ENCODE peak calls at places on chromosomes 6 and 20, in eight cellular contexts. Y is foreskin keratinocyte, F is ascending aorta, J is right cardiac atrium, B is cardiac muscle cell, X is OCI-LY7, V is left ventricle myocardium inferior, Q is pancreas. L is an unnamed sample.

GRCh38 chr6:168130683-168131371 is 51.8 kb upstream of the FRMD1 start:
- DNase-seq in Y (no peak), F (no peak), J (no peak), B (no peak), X (no peak), V (no peak), Q (no peak), L (peak; percentile 46)

GRCh38 chr6:122553697-122554096 is 56.5 kb upstream of the PKIB start:
- DNase-seq in Y (no peak), F (no peak), J (no peak), B (peak; percentile 4), X (no peak), V (no peak), Q (no peak), L (no peak)

GRCh38 chr20:48944663-48945297 is 23.3 kb downstream of the ARFGEF2 start:
- DNase-seq in Y (no peak), F (no peak), J (no peak), B (no peak), X (no peak), V (no peak), Q (no peak), L (no peak)

GRCh38 chr20:3786665-3787639 is at the start of gene CENPB:
- DNase-seq in Y (no peak), F (peak; percentile 93), J (peak; percentile 89), B (peak; percentile 93), X (peak; percentile 90), V (peak; percentile 92), Q (peak; percentile 92), L (peak; percentile 96)

GRCh38 chr6:157099912-157100593 is 223.3 kb downstream of the TMEM242 start:
- DNase-seq in Y (no peak), F (no peak), J (no peak), B (no peak), X (no peak), V (no peak), Q (no peak), L (no peak)

GRCh38 chr20:61829526-61829925 is 236.2 kb downstream of the TAF4 start:
- DNase-seq in Y (no peak), F (no peak), J (no peak), B (no peak), X (no peak), V (no peak), Q (no peak), L (peak; percentile 45)

GRCh38 chr6:8181162-8181909 is 79.0 kb upstream of the EEF1E1 start:
- DNase-seq in Y (no peak), F (no peak), J (no peak), B (no peak), X (no peak), V (no peak), Q (no peak), L (no peak)

GRCh38 chr20:17614176-17614811 is 44.4 kb downstream of the DSTN start:
- DNase-seq in Y (no peak), F (peak; percentile 84), J (peak; percentile 89), B (peak; percentile 27), X (no peak), V (peak; percentile 87), Q (peak; percentile 74), L (peak; percentile 94)

GRCh38 chr6:134495203-134495892 is 177.4 kb upstream of the SGK1 start:
- DNase-seq in Y (no peak), F (no peak), J (no peak), B (no peak), X (no peak), V (no peak), Q (no peak), L (no peak)

GRCh38 chr6:51855310-51856082 is 231.9 kb downstream of the PKHD1 start:
- DNase-seq in Y (no peak), F (no peak), J (no peak), B (peak; percentile 85), X (peak; percentile 79), V (no peak), Q (peak; percentile 27), L (no peak)

GRCh38 chr6:42845327-42845694 is 34.1 kb upstream of the RPL7L1 start:
- DNase-seq in Y (no peak), F (no peak), J (no peak), B (no peak), X (no peak), V (no peak), Q (no peak), L (no peak)

GRCh38 chr6:167898673-167899311 is 72.1 kb downstream of the AFDN start:
- DNase-seq in Y (no peak), F (no peak), J (no peak), B (peak; percentile 43), X (peak; percentile 41), V (no peak), Q (no peak), L (no peak)

GRCh38 chr6:102022803-102023202 is 629.3 kb downstream of the GRIK2 start:
- DNase-seq in Y (no peak), F (no peak), J (no peak), B (no peak), X (no peak), V (no peak), Q (no peak), L (no peak)

GRCh38 chr6:111985202-111985731 is 68.6 kb upstream of the CCN6 start:
- DNase-seq in Y (peak; percentile 98), F (no peak), J (no peak), B (no peak), X (no peak), V (no peak), Q (peak; percentile 23), L (no peak)

GRCh38 chr6:13484827-13485226 is 2.6 kb downstream of the GFOD1 start:
- DNase-seq in Y (no peak), F (no peak), J (no peak), B (no peak), X (no peak), V (no peak), Q (no peak), L (no peak)
- H3K4me1 ChIP-seq in Y (peaks cover 28% of the 10 kb centered on the region), F (peaks cover 4% of the 10 kb centered on the region), J (peaks cover 17% of the 10 kb centered on the region), B (peaks cover 15% of the 10 kb centered on the region), X (peaks cover 48% of the 10 kb centered on the region), V (peaks cover 85% of the 10 kb centered on the region), Q (no peaks in the 10 kb centered on the region), L (no peaks in the 10 kb centered on the region)

DNA sequence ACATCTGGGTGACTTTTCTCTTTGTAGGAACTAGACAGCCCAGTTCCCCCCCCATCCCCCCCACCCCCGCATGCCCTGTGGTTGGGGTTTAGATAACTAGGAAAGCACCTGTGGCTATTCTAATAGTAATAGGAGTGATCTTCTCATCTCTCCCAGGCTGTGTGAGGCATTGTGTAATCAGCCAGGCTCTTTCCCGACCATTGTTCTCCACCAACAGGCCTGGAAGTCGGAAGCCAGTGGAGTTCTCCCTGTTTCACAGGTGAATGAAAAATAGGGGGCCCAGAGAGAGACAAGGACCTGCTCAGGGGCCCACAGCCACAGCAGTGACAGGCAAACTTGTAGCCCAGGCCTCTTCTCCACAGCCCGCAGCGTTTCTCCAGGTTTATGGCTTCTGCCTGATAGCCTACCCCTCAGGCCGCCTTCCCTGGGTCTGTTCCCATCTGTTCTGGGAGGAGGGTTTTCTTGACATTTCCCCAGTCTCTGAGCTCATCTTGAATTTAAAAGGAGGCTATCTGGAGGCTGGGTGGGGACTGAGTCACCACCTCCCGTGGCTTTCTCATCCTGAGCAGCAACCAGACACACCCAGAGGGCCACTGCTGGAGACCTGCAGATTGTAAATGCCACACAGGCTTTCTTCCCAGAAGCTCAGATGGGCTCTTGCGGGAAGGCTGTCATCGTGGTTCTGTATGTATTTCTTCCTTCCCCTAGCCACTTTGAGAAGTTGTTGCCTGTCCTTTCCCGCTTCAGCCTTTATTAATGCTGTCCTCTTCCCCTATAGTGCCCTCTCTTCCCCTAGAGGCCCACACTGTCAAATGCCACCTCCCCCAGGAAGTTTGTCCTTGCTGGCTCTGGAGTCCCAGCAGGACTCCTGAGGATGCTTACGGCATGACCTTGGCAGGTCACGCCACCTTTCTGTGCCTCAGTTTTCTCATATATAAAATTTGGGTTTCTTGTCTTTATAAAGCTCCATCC is 75.9 kb upstream of the MYL9 start:
- DNase-seq in Y (peak; percentile 44), F (peak; percentile 80), J (peak; percentile 75), B (no peak), X (no peak), V (peak; percentile 43), Q (peak; percentile 42), L (no peak)
- H3K4me1 ChIP-seq in Y (peaks cover 26% of the 10 kb centered on the region), F (peaks cover 76% of the 10 kb centered on the region), J (peaks cover 47% of the 10 kb centered on the region), B (peaks cover 19% of the 10 kb centered on the region), X (peaks cover 82% of the 10 kb centered on the region), V (peaks cover 93% of the 10 kb centered on the region), Q (peaks cover 62% of the 10 kb centered on the region), L (peaks cover 56% of the 10 kb centered on the region)

GRCh38 chr6:11381801-11382513 is 149.5 kb upstream of the NEDD9 start:
- DNase-seq in Y (no peak), F (no peak), J (no peak), B (no peak), X (peak; percentile 83), V (no peak), Q (no peak), L (peak; percentile 68)
- H3K4me1 ChIP-seq in Y (no peaks in the 10 kb centered on the region), F (peaks cover 3% of the 10 kb centered on the region), J (no peaks in the 10 kb centered on the region), B (no peaks in the 10 kb centered on the region), X (peaks cover 43% of the 10 kb centered on the region), V (peaks cover 15% of the 10 kb centered on the region), Q (no peaks in the 10 kb centered on the region), L (no peaks in the 10 kb centered on the region)

DNA sequence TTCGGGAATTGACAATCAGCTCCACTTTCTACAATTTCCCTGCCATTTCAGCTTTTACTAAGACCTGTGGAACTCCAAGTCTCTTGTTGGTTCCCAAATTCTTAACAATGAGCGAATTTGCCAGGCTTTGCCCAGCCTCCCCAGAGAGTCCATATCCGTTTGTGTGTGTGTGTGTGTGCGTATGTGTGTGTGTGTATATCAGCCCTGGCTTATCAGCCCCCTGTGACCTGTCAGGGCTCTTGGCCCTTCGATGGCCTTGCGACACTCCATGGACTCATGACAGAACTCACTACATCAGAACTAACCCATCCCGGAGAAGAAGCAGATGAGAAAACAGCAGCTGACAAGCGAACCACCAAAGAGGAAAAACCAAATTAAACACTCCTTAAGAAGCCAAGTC is 523.8 kb downstream of the CD83 start:
- DNase-seq in Y (no peak), F (no peak), J (peak; percentile 36), B (no peak), X (no peak), V (peak; percentile 28), Q (no peak), L (no peak)
- H3K4me1 ChIP-seq in Y (peaks cover 12% of the 10 kb centered on the region), F (peaks cover 4% of the 10 kb centered on the region), J (peaks cover 7% of the 10 kb centered on the region), B (peaks cover 38% of the 10 kb centered on the region), X (peaks cover 31% of the 10 kb centered on the region), V (peaks cover 43% of the 10 kb centered on the region), Q (no peaks in the 10 kb centered on the region), L (peaks cover 2% of the 10 kb centered on the region)

DNA sequence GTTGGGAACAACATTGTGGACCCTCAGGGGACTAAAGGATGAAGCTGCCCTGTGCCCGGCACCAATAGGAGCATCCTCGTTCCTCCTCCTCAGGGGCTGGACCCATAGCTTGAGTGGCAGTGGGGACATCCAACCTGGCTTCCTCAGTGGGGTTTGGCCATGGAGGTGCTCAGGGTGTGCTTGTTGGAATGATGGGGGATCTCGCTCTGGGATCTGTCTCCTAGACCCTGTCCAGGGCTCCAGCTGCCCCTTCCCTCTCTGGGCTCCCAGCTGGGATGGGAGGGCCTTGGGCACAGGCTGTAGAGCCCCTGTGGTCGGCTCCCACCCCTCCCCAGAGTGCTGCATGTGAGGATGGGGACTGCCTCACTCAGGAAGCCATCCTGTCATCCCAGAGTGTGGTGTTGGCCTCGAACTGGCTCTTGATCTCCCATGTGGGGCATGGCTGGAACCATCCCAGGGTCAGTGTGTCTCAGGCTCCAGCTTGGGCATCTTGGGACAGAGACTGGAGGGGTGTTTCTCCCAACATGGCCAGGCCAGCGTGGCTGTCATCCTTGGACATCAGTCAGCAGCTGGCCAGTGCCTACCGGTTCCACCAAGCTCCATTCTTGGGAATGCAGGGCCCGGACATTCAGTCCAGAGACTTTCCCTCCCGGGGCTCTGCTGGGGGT is 9.5 kb upstream of the MYT1 start:
- DNase-seq in Y (no peak), F (no peak), J (no peak), B (no peak), X (no peak), V (no peak), Q (no peak), L (peak; percentile 32)
- H3K4me1 ChIP-seq in Y (peaks cover 5% of the 10 kb centered on the region), F (no peaks in the 10 kb centered on the region), J (no peaks in the 10 kb centered on the region), B (no peaks in the 10 kb centered on the region), X (no peaks in the 10 kb centered on the region), V (no peaks in the 10 kb centered on the region), Q (no peaks in the 10 kb centered on the region), L (no peaks in the 10 kb centered on the region)

GRCh38 chr6:125807293-125807692 is 16.5 kb downstream of the NCOA7 start:
- DNase-seq in Y (no peak), F (no peak), J (no peak), B (no peak), X (no peak), V (no peak), Q (no peak), L (no peak)
- H3K4me1 ChIP-seq in Y (peaks cover 5% of the 10 kb centered on the region), F (peaks cover 14% of the 10 kb centered on the region), J (peaks cover 1% of the 10 kb centered on the region), B (no peaks in the 10 kb centered on the region), X (peaks cover 99% of the 10 kb centered on the region), V (peaks cover 22% of the 10 kb centered on the region), Q (peaks cover 11% of the 10 kb centered on the region), L (peaks cover 4% of the 10 kb centered on the region)